ENCODE peak calls at places on chromosome 15, in seven cellular contexts. One of them, this sample, is unnamed.

GRCh38 chr15:64134322-64134829 is 17.2 kb upstream of the SNX22 start:
- DNase-seq in psoas muscle: no peak
- DNase-seq in cardiac muscle cell: no peak
- DNase-seq in heart right ventricle: peak
- DNase-seq in Peyer's patch: no peak
- DNase-seq in WTC11: no peak
- DNase-seq in nephron progenitor cell: no peak
- DNase-seq in this sample: no peak

GRCh38 chr15:47158573-47158972 is 558.7 kb upstream of the SEMA6D start:
- DNase-seq in heart right ventricle: no peak
- DNase-seq in nephron progenitor cell: no peak
- DNase-seq in WTC11: no peak
- DNase-seq in psoas muscle: no peak
- DNase-seq in cardiac muscle cell: no peak
- DNase-seq in Peyer's patch: no peak
- DNase-seq in this sample: no peak

GRCh38 chr15:78234515-78235040 is at the start of gene ACSBG1:
- DNase-seq in psoas muscle: no peak
- DNase-seq in heart right ventricle: no peak
- DNase-seq in WTC11: peak
- DNase-seq in Peyer's patch: no peak
- DNase-seq in cardiac muscle cell: no peak
- DNase-seq in nephron progenitor cell: no peak
- DNase-seq in this sample: no peak

GRCh38 chr15:48447657-48448056 is 116.4 kb downstream of the DUT start:
- DNase-seq in Peyer's patch: no peak
- DNase-seq in cardiac muscle cell: no peak
- DNase-seq in nephron progenitor cell: no peak
- DNase-seq in heart right ventricle: no peak
- DNase-seq in psoas muscle: no peak
- DNase-seq in WTC11: no peak
- DNase-seq in this sample: no peak

GRCh38 chr15:76162784-76163428 is 103.1 kb downstream of the TMEM266 start:
- DNase-seq in WTC11: no peak
- DNase-seq in Peyer's patch: no peak
- DNase-seq in nephron progenitor cell: no peak
- DNase-seq in cardiac muscle cell: no peak
- DNase-seq in heart right ventricle: no peak
- DNase-seq in psoas muscle: no peak
- DNase-seq in this sample: peak

GRCh38 chr15:63971427-63971805 is 74.9 kb downstream of the DAPK2 start:
- DNase-seq in heart right ventricle: no peak
- DNase-seq in WTC11: peak
- DNase-seq in psoas muscle: no peak
- DNase-seq in Peyer's patch: peak
- DNase-seq in nephron progenitor cell: no peak
- DNase-seq in cardiac muscle cell: no peak
- DNase-seq in this sample: no peak

GRCh38 chr15:31758126-31758525 is 272.2 kb upstream of the CHRNA7 start:
- DNase-seq in Peyer's patch: no peak
- DNase-seq in psoas muscle: peak
- DNase-seq in cardiac muscle cell: no peak
- DNase-seq in heart right ventricle: peak
- DNase-seq in nephron progenitor cell: no peak
- DNase-seq in WTC11: no peak
- DNase-seq in this sample: no peak

GRCh38 chr15:42033214-42033873 is 12.5 kb upstream of the PLA2G4E start:
- DNase-seq in heart right ventricle: no peak
- DNase-seq in cardiac muscle cell: no peak
- DNase-seq in Peyer's patch: no peak
- DNase-seq in psoas muscle: no peak
- DNase-seq in nephron progenitor cell: no peak
- DNase-seq in WTC11: no peak
- DNase-seq in this sample: no peak

GRCh38 chr15:64343222-64343621 is 12.8 kb downstream of the CSNK1G1 start:
- DNase-seq in Peyer's patch: no peak
- DNase-seq in nephron progenitor cell: no peak
- DNase-seq in heart right ventricle: no peak
- DNase-seq in psoas muscle: no peak
- DNase-seq in cardiac muscle cell: no peak
- DNase-seq in WTC11: no peak
- DNase-seq in this sample: no peak

GRCh38 chr15:88454867-88455810 is 12.0 kb downstream of the MRPL46 start:
- DNase-seq in nephron progenitor cell: peak
- DNase-seq in WTC11: peak
- DNase-seq in Peyer's patch: no peak
- DNase-seq in heart right ventricle: peak
- DNase-seq in cardiac muscle cell: peak
- DNase-seq in psoas muscle: peak
- DNase-seq in this sample: peak

GRCh38 chr15:40282870-40283614 is at the start of gene ANKRD63:
- DNase-seq in cardiac muscle cell: peak
- DNase-seq in nephron progenitor cell: peak
- DNase-seq in heart right ventricle: no peak
- DNase-seq in psoas muscle: peak
- DNase-seq in WTC11: no peak
- DNase-seq in Peyer's patch: peak
- DNase-seq in this sample: no peak

GRCh38 chr15:89587955-89588354 is 12.7 kb downstream of the TICRR start:
- DNase-seq in Peyer's patch: no peak
- DNase-seq in nephron progenitor cell: no peak
- DNase-seq in cardiac muscle cell: no peak
- DNase-seq in heart right ventricle: no peak
- DNase-seq in psoas muscle: no peak
- DNase-seq in WTC11: no peak
- DNase-seq in this sample: peak

GRCh38 chr15:74780983-74781672 is 752 bp upstream of the CSK start:
- DNase-seq in WTC11: no peak
- DNase-seq in Peyer's patch: peak
- DNase-seq in heart right ventricle: no peak
- DNase-seq in psoas muscle: no peak
- DNase-seq in cardiac muscle cell: peak
- DNase-seq in nephron progenitor cell: no peak
- DNase-seq in this sample: peak

GRCh38 chr15:41494922-41495735 is 1.5 kb downstream of the ITPKA start:
- DNase-seq in psoas muscle: no peak
- DNase-seq in heart right ventricle: no peak
- DNase-seq in Peyer's patch: peak
- DNase-seq in nephron progenitor cell: peak
- DNase-seq in cardiac muscle cell: peak
- DNase-seq in WTC11: peak
- DNase-seq in this sample: peak

GRCh38 chr15:70342141-70342540 is 244.4 kb upstream of the TLE3 start:
- DNase-seq in Peyer's patch: no peak
- DNase-seq in heart right ventricle: no peak
- DNase-seq in psoas muscle: no peak
- DNase-seq in cardiac muscle cell: no peak
- DNase-seq in nephron progenitor cell: no peak
- DNase-seq in WTC11: no peak
- DNase-seq in this sample: no peak

GRCh38 chr15:57306944-57307411 is 69.3 kb upstream of the CGNL1 start:
- DNase-seq in Peyer's patch: no peak
- DNase-seq in heart right ventricle: no peak
- DNase-seq in psoas muscle: no peak
- DNase-seq in cardiac muscle cell: no peak
- DNase-seq in nephron progenitor cell: no peak
- DNase-seq in WTC11: no peak
- DNase-seq in this sample: no peak
- TF ChIP-seq CTCF in Peyer's patch: no peak
- TF ChIP-seq CTCF in heart right ventricle: no peak
- TF ChIP-seq CTCF in psoas muscle: no peak
- TF ChIP-seq CTCF in cardiac muscle cell: no peak
- TF ChIP-seq CTCF in nephron progenitor cell: no peak
- TF ChIP-seq CTCF in WTC11: peak
- TF ChIP-seq CTCF in this sample: no peak

DNA sequence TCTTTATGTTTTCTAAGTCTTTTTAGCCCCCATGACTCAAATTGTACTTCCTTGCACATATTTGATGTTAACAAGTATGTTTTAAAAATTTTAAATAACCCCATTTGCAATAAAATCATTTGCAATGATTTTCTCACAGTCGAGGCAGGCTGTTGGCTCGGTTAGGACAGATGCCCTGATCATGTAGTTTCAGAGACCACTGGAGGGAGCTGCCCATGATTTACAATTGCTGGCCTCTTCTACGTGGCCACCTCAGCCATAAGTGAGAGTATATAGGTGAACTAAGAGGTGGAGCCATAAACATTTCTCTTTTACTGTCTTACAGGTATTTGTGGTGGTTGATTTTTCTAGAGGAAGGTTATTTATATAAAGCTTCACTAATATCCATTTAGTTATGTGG is 1.7 kb downstream of the DTWD1 start:
- DNase-seq in WTC11: no peak
- DNase-seq in heart right ventricle: no peak
- DNase-seq in cardiac muscle cell: no peak
- DNase-seq in Peyer's patch: no peak
- DNase-seq in nephron progenitor cell: no peak
- DNase-seq in psoas muscle: no peak
- DNase-seq in this sample: no peak
- TF ChIP-seq CTCF in WTC11: no peak
- TF ChIP-seq CTCF in heart right ventricle: peak
- TF ChIP-seq CTCF in cardiac muscle cell: peak
- TF ChIP-seq CTCF in Peyer's patch: no peak
- TF ChIP-seq CTCF in nephron progenitor cell: no peak
- TF ChIP-seq CTCF in psoas muscle: no peak
- TF ChIP-seq CTCF in this sample: peak

DNA sequence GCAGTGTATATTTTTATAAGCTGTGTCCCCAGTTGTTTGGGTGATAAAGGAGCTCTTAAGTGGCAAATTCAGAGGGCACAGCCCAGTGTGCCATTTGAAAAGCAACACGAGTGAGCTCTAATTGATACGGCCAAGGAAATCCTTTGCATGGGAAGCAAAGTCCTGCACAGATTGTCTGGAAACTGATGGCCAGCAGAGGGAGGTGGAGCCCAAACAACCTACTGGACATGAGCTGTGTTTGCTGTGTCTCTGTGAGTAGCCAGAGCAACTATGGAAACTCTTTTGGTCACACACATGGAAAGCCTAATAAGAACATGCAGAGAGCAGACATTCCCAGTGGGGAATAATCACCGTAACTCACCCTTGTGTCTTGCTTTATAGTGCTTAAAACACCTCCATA is 24.4 kb downstream of the ONECUT1 start:
- DNase-seq in WTC11: no peak
- DNase-seq in psoas muscle: no peak
- DNase-seq in nephron progenitor cell: peak
- DNase-seq in heart right ventricle: no peak
- DNase-seq in cardiac muscle cell: peak
- DNase-seq in Peyer's patch: no peak
- DNase-seq in this sample: no peak
- TF ChIP-seq CTCF in WTC11: no peak
- TF ChIP-seq CTCF in psoas muscle: no peak
- TF ChIP-seq CTCF in nephron progenitor cell: no peak
- TF ChIP-seq CTCF in heart right ventricle: no peak
- TF ChIP-seq CTCF in cardiac muscle cell: peak
- TF ChIP-seq CTCF in Peyer's patch: no peak
- TF ChIP-seq CTCF in this sample: peak

GRCh38 chr15:98887976-98888375 is 119.6 kb downstream of the PGPEP1L start:
- DNase-seq in WTC11: no peak
- DNase-seq in Peyer's patch: no peak
- DNase-seq in cardiac muscle cell: no peak
- DNase-seq in nephron progenitor cell: no peak
- DNase-seq in heart right ventricle: no peak
- DNase-seq in psoas muscle: no peak
- DNase-seq in this sample: no peak
- TF ChIP-seq CTCF in WTC11: no peak
- TF ChIP-seq CTCF in Peyer's patch: no peak
- TF ChIP-seq CTCF in cardiac muscle cell: no peak
- TF ChIP-seq CTCF in nephron progenitor cell: no peak
- TF ChIP-seq CTCF in heart right ventricle: no peak
- TF ChIP-seq CTCF in psoas muscle: no peak
- TF ChIP-seq CTCF in this sample: no peak

GRCh38 chr15:68518046-68518445 is 60.7 kb upstream of the CORO2B start:
- DNase-seq in nephron progenitor cell: no peak
- DNase-seq in heart right ventricle: no peak
- DNase-seq in psoas muscle: no peak
- DNase-seq in cardiac muscle cell: peak
- DNase-seq in WTC11: no peak
- DNase-seq in Peyer's patch: no peak
- DNase-seq in this sample: no peak

GRCh38 chr15:68515371-68516095 is 63.3 kb upstream of the CORO2B start:
- DNase-seq in cardiac muscle cell: no peak
- DNase-seq in WTC11: no peak
- DNase-seq in heart right ventricle: no peak
- DNase-seq in nephron progenitor cell: no peak
- DNase-seq in psoas muscle: no peak
- DNase-seq in Peyer's patch: no peak
- DNase-seq in this sample: no peak

GRCh38 chr15:68518785-68519430 is 59.9 kb upstream of the CORO2B start:
- DNase-seq in Peyer's patch: no peak
- DNase-seq in psoas muscle: no peak
- DNase-seq in heart right ventricle: no peak
- DNase-seq in nephron progenitor cell: no peak
- DNase-seq in WTC11: no peak
- DNase-seq in cardiac muscle cell: no peak
- DNase-seq in this sample: no peak

GRCh38 chr15:68512578-68512977 is 66.2 kb upstream of the CORO2B start:
- DNase-seq in heart right ventricle: no peak
- DNase-seq in psoas muscle: no peak
- DNase-seq in WTC11: no peak
- DNase-seq in cardiac muscle cell: no peak
- DNase-seq in nephron progenitor cell: no peak
- DNase-seq in Peyer's patch: no peak
- DNase-seq in this sample: no peak

DNA sequence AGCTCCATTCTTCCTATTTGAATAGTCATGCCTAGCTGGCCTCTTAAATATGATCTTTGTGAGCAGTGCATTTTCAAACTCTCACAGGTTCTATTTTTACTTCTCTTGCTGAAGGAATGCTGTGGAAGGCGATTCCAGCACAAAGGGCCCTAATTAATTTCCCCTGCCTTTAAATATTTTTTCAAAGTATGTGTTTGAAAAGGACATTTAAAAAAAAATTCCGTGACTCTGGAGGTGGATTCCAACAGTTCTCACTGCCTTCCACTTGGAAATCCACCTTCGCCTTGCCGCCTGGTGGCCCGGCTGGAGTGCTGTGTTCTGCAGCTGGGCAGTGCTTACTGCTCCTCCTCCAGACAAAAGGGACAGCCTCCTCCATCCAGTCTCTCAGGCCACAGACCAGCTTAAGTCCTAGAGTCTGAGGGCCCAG is 61.5 kb upstream of the CORO2B start:
- DNase-seq in psoas muscle: no peak
- DNase-seq in heart right ventricle: no peak
- DNase-seq in cardiac muscle cell: peak
- DNase-seq in WTC11: peak
- DNase-seq in nephron progenitor cell: peak
- DNase-seq in Peyer's patch: no peak
- DNase-seq in this sample: no peak
- TF ChIP-seq CTCF in psoas muscle: no peak
- TF ChIP-seq CTCF in heart right ventricle: peak
- TF ChIP-seq CTCF in cardiac muscle cell: peak
- TF ChIP-seq CTCF in WTC11: no peak
- TF ChIP-seq CTCF in nephron progenitor cell: no peak
- TF ChIP-seq CTCF in Peyer's patch: no peak
- TF ChIP-seq CTCF in this sample: no peak